ENCODE peak calls at places on chromosomes 3 and 15, in eight cellular contexts. B is pancreas, C is tibial nerve, S is cardiac muscle cell, F is heart left ventricle, R is right atrium auricular region, N is GM23248, G is upper lobe of right lung. U is an unnamed sample. For H3K36me3, the result is how much of the 10 kb centered on the place peaks cover.

GRCh38 chr15:63501256-63502089 is 2.9 kb upstream of the USP3 start:
- DNase-seq in B (peak), C (peak), S (peak), F (peak), R (peak), N (peak), G (peak), U (no peak)

GRCh38 chr3:8506611-8507061 is 5.0 kb downstream of the LMCD1 start:
- DNase-seq in B (no peak), C (no peak), S (no peak), F (no peak), R (no peak), N (peak), G (no peak), U (no peak)

GRCh38 chr3:71591106-71591505 is 7.6 kb upstream of the FOXP1 start:
- DNase-seq in B (no peak), C (no peak), S (no peak), F (no peak), R (no peak), N (no peak), G (no peak), U (no peak)

GRCh38 chr15:40595773-40596172 is 1.7 kb downstream of the KNL1 start:
- DNase-seq in B (no peak), C (no peak), S (peak), F (no peak), R (no peak), N (no peak), G (no peak), U (no peak)

GRCh38 chr3:177471733-177472480 is 274.6 kb upstream of the TBL1XR1 start:
- DNase-seq in B (no peak), C (no peak), S (no peak), F (no peak), R (no peak), N (no peak), G (no peak), U (no peak)

GRCh38 chr3:11204697-11205397 is 50.6 kb downstream of the HRH1 start:
- DNase-seq in B (no peak), C (no peak), S (no peak), F (no peak), R (no peak), N (no peak), G (no peak), U (no peak)

GRCh38 chr3:43764012-43764411 is 73.3 kb downstream of the ABHD5 start:
- DNase-seq in B (no peak), C (no peak), S (no peak), F (no peak), R (no peak), N (no peak), G (no peak), U (no peak)

GRCh38 chr15:41169784-41170183 is 53.7 kb upstream of the INO80 start:
- DNase-seq in B (no peak), C (no peak), S (no peak), F (no peak), R (no peak), N (no peak), G (peak), U (no peak)

GRCh38 chr3:33202581-33203457 is 15.8 kb downstream of the SUSD5 start:
- DNase-seq in B (no peak), C (no peak), S (no peak), F (no peak), R (no peak), N (no peak), G (peak), U (no peak)

GRCh38 chr3:179196098-179196497 is 47.9 kb downstream of the PIK3CA start:
- DNase-seq in B (no peak), C (no peak), S (peak), F (no peak), R (no peak), N (peak), G (no peak), U (peak)

GRCh38 chr3:177778633-177779032 is 581.4 kb upstream of the TBL1XR1 start:
- DNase-seq in B (no peak), C (no peak), S (no peak), F (no peak), R (no peak), N (no peak), G (no peak), U (peak)

GRCh38 chr15:48671381-48672022 is 26.0 kb upstream of the FBN1 start:
- DNase-seq in B (no peak), C (peak), S (peak), F (peak), R (peak), N (peak), G (no peak), U (no peak)

GRCh38 chr3:22609139-22609538 is 594.0 kb upstream of the UBE2E2 start:
- DNase-seq in B (no peak), C (no peak), S (no peak), F (no peak), R (no peak), N (peak), G (no peak), U (no peak)

GRCh38 chr3:21326704-21327103 is 424.3 kb downstream of the ZNF385D start:
- DNase-seq in B (no peak), C (no peak), S (peak), F (no peak), R (no peak), N (peak), G (no peak), U (no peak)

GRCh38 chr3:152554980-152555379 is 280.0 kb upstream of the P2RY1 start:
- DNase-seq in B (no peak), C (peak), S (peak), F (peak), R (no peak), N (peak), G (no peak), U (no peak)

GRCh38 chr3:72270072-72270611 is 485.2 kb upstream of the PROK2 start:
- DNase-seq in B (no peak), C (peak), S (peak), F (peak), R (peak), N (peak), G (peak), U (no peak)

GRCh38 chr3:74891312-74891711 is 276.9 kb upstream of the CNTN3 start:
- DNase-seq in B (no peak), C (no peak), S (no peak), F (no peak), R (no peak), N (no peak), G (no peak), U (no peak)

GRCh38 chr3:74897006-74897405 is 282.5 kb upstream of the CNTN3 start:
- DNase-seq in B (no peak), C (no peak), S (no peak), F (no peak), R (no peak), N (peak), G (no peak), U (no peak)
- H3K36me3 ChIP-seq in B (under half), C (under half), S (under half), F (under half), R (under half), N (under half), G (under half), U (under half)

GRCh38 chr15:43406192-43406591 is 35.3 kb downstream of the TUBGCP4 start:
- DNase-seq in B (no peak), C (no peak), S (no peak), F (no peak), R (no peak), N (peak), G (no peak), U (no peak)

GRCh38 chr15:43402255-43402654 is 31.4 kb downstream of the TUBGCP4 start:
- DNase-seq in B (no peak), C (no peak), S (no peak), F (no peak), R (no peak), N (no peak), G (no peak), U (no peak)

GRCh38 chr15:43406808-43407207 is 35.9 kb downstream of the TUBGCP4 start:
- DNase-seq in B (no peak), C (no peak), S (no peak), F (no peak), R (no peak), N (no peak), G (no peak), U (no peak)

GRCh38 chr15:43404130-43404529 is 33.2 kb downstream of the TUBGCP4 start:
- DNase-seq in B (no peak), C (no peak), S (no peak), F (no peak), R (no peak), N (no peak), G (no peak), U (no peak)

DNA sequence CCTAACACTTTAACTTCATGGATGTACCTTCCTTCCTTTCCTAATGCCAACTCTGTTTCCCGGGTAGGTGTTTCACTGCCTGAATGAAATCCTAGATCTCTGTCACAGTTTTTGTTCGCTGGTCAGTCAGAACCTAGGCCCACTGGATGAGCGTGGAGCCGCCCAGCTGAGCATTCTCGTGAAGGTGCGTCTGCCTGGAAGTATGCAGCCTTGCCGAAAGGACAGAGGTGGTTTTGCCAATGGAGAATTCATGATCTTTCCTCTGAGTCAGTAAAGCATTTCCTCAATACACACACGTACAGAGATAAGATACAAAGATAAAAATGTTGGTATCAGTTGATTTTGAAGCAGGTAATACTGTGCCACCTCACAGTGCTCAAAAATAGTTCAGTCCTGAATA is 32.7 kb downstream of the TUBGCP4 start:
- DNase-seq in B (no peak), C (no peak), S (no peak), F (no peak), R (no peak), N (no peak), G (no peak), U (no peak)
- H3K36me3 ChIP-seq in B (under half), C (under half), S (half or more), F (under half), R (half or more), N (under half), G (half or more), U (half or more)

GRCh38 chr15:67177750-67178149 is 76.7 kb downstream of the AAGAB start:
- DNase-seq in B (no peak), C (no peak), S (no peak), F (no peak), R (no peak), N (peak), G (peak), U (no peak)
- H3K36me3 ChIP-seq in B (under half), C (under half), S (under half), F (under half), R (under half), N (under half), G (under half), U (half or more)

DNA sequence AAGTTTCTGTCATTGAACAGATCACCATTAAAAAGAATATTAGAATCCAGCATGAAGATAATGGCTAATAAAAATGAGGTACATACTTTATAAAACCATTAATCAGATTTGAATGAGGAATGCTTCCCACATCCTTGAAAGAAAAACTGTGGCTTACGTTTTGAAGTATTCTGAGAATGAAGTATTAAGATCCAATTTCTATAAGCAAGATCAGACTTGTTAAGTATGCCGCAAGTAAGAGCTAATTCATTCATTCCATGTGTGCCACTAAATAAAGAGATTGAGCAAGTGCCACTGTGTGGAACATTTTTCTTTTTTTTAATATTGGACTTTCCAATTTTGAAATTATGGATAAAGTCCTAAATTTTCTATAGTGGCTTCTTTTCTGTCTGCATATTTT is 30.6 kb downstream of the NMD3 start:
- DNase-seq in B (no peak), C (no peak), S (no peak), F (no peak), R (no peak), N (no peak), G (no peak), U (no peak)
- H3K36me3 ChIP-seq in B (under half), C (under half), S (half or more), F (under half), R (half or more), N (half or more), G (half or more), U (half or more)

GRCh38 chr3:126464494-126464893 is 11.2 kb downstream of the ZXDC start:
- DNase-seq in B (no peak), C (no peak), S (no peak), F (no peak), R (no peak), N (no peak), G (no peak), U (no peak)
- H3K36me3 ChIP-seq in B (under half), C (under half), S (half or more), F (under half), R (half or more), N (under half), G (half or more), U (half or more)

GRCh38 chr3:149163066-149163465 is 33.6 kb downstream of the HPS3 start:
- DNase-seq in B (no peak), C (no peak), S (no peak), F (no peak), R (no peak), N (no peak), G (no peak), U (no peak)

GRCh38 chr3:149162007-149162406 is 32.6 kb downstream of the HPS3 start:
- DNase-seq in B (no peak), C (no peak), S (peak), F (no peak), R (no peak), N (no peak), G (no peak), U (no peak)

DNA sequence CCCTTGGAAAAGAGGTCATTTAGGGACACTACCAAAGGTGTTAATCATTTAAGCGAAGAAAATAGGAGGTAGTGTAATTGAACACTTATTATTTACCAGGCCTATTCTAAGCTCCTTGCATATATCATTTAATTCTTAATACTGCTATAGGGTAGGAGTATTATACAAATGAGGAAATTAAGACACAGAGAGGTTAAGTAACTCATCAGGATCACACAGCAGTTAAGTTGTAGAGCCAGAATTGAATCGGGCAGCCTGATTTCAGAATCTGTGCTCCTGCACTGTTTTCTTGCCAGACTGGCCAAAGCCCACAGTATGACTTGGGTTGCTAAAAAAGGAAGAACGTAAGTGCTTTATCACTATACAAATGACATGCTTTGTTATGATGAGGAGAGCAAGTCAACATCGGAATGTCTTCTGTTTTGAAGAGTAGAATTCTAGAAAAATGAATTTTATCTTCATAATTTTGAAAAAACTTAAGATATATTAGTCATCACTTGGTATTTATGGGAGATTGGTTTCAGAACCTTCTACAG is 31.4 kb downstream of the HPS3 start:
- DNase-seq in B (no peak), C (no peak), S (peak), F (no peak), R (no peak), N (no peak), G (no peak), U (no peak)
- H3K36me3 ChIP-seq in B (under half), C (under half), S (under half), F (under half), R (half or more), N (under half), G (half or more), U (half or more)

GRCh38 chr3:85342915-85343314 is 384.1 kb downstream of the CADM2 start:
- DNase-seq in B (no peak), C (no peak), S (no peak), F (no peak), R (no peak), N (no peak), G (no peak), U (no peak)
- H3K36me3 ChIP-seq in B (under half), C (under half), S (under half), F (under half), R (under half), N (under half), G (under half), U (under half)

GRCh38 chr3:9838856-9839255 is 5.0 kb downstream of the RPUSD3 start:
- DNase-seq in B (no peak), C (no peak), S (no peak), F (no peak), R (no peak), N (no peak), G (no peak), U (no peak)
- H3K36me3 ChIP-seq in B (under half), C (under half), S (under half), F (under half), R (under half), N (under half), G (under half), U (under half)

DNA sequence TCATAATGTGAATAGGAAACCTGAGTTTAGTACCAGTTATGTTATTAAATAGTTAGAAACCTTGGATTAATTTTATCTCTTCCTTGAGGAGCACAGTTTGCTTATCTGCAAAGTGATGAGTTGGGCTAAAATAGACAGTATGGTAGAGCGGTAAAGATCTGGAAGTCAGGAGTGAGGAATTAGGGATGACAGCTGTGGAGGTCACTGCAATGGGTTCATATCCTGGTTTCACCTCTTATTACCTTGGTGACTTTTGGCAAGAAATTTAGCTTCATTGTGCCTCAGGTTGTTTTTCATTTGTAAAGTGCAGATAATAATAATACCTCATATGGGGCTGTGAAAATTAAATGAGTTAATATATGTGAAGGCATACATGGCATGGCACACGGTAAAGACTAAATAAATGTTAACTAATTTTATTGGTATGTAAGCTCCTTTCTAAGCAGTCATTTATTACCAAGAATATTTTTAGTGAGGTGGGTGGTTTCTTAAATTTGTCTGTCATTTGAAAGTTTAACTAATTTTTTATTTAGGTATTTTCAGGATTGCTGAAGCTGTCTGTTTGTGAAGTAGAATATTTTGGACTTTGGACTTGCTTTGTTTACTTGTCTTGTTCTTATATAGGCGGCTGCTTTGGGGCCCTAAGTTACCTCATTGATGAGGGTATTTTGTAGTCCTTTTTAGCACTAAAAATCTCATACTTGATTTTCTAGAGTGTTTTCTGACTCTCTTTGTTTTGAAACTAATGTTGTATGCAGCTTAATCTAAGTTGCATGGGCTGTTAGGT is 41.8 kb downstream of the SLMAP start:
- DNase-seq in B (no peak), C (no peak), S (no peak), F (no peak), R (no peak), N (no peak), G (no peak), U (no peak)
- H3K36me3 ChIP-seq in B (under half), C (under half), S (under half), F (under half), R (under half), N (under half), G (under half), U (under half)

DNA sequence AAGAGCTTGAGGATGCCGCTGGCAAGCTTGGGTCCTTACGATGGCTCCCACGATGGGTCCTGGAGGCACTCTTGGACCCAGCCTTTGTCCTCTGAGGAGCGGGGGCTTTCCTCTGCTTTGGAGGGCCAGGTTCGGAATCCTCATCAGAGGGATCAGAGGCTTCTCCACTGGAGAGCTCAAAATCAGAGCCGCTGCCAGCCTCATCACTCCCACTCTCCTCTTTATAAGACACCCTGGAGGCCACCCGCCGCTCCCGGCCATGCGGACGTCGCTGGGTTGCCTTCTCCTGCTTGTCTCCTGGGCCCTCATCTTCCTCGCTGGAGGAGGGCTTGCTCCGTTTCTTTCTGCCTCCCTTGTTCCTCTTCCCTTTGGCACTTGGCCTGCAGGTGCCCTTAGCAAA is 20.0 kb downstream of the XPC start:
- DNase-seq in B (peak), C (no peak), S (no peak), F (no peak), R (no peak), N (no peak), G (no peak), U (no peak)
- H3K36me3 ChIP-seq in B (under half), C (under half), S (half or more), F (under half), R (half or more), N (half or more), G (half or more), U (half or more)